ENCODE peak calls at places on chromosomes 2 and 18, in seven cellular contexts. O is GM23248; W is adipocyte; P is cardiac muscle cell; Y is aorta; B is OCI-LY7; K is CD8-positive, alpha-beta memory T cell. C is an unnamed sample.

GRCh38 chr2:30414951-30415350 is 32.1 kb upstream of the LCLAT1 start:
- DNase-seq in O (no peak), W (no peak), P (no peak), Y (no peak), B (no peak), K (no peak), C (no peak)

GRCh38 chr2:207939342-207940108 is 85.8 kb downstream of the PLEKHM3 start:
- DNase-seq in O (no peak), W (no peak), P (no peak), Y (no peak), B (no peak), K (no peak), C (no peak)

GRCh38 chr2:86661333-86661732 is 37.7 kb upstream of the RNF103 start:
- DNase-seq in O (no peak), W (no peak), P (peak; percentile 7), Y (no peak), B (peak; percentile 82), K (no peak), C (no peak)

GRCh38 chr2:113233593-113234550 is 44.8 kb downstream of the PAX8 start:
- DNase-seq in O (peak; percentile 77), W (no peak), P (no peak), Y (no peak), B (peak; percentile 33), K (no peak), C (no peak)

GRCh38 chr18:2589345-2590060 is 18.1 kb downstream of the NDC80 start:
- DNase-seq in O (no peak), W (peak; percentile 6), P (peak; percentile 57), Y (no peak), B (no peak), K (no peak), C (no peak)

GRCh38 chr2:602571-603366 is 74.4 kb downstream of the TMEM18 start:
- DNase-seq in O (no peak), W (no peak), P (no peak), Y (no peak), B (no peak), K (no peak), C (no peak)

GRCh38 chr18:77905011-77905410 is 655.4 kb downstream of the GALR1 start:
- DNase-seq in O (no peak), W (no peak), P (no peak), Y (no peak), B (no peak), K (no peak), C (no peak)

GRCh38 chr2:1672738-1673137 is 71.6 kb downstream of the PXDN start:
- DNase-seq in O (no peak), W (no peak), P (no peak), Y (no peak), B (no peak), K (no peak), C (no peak)

GRCh38 chr18:3104190-3105054 is 91.5 kb upstream of the LPIN2 start:
- DNase-seq in O (peak; percentile 87), W (peak; percentile 71), P (peak; percentile 62), Y (no peak), B (no peak), K (no peak), C (no peak)

GRCh38 chr2:216302981-216303676 is 69.2 kb downstream of the MARCHF4 start:
- DNase-seq in O (peak; percentile 63), W (peak; percentile 59), P (no peak), Y (no peak), B (no peak), K (no peak), C (no peak)

GRCh38 chr18:13813271-13813849 is 10.6 kb upstream of the MC5R start:
- DNase-seq in O (peak; percentile 67), W (peak; percentile 80), P (peak; percentile 66), Y (peak; percentile 59), B (peak; percentile 64), K (peak; percentile 55), C (no peak)

GRCh38 chr18:57125627-57126026 is 21.3 kb upstream of the BOD1L2 start:
- DNase-seq in O (no peak), W (no peak), P (no peak), Y (no peak), B (no peak), K (no peak), C (no peak)
- H3K4me3 ChIP-seq in O (no peak overlapping the region), W (no peak overlapping the region), P (no peak overlapping the region), Y (no peak overlapping the region), B (no peak overlapping the region), K (no peak overlapping the region), C (no peak overlapping the region)

GRCh38 chr2:37096568-37096967 is 12.2 kb downstream of the GPATCH11 start:
- DNase-seq in O (no peak), W (no peak), P (no peak), Y (no peak), B (no peak), K (no peak), C (no peak)

GRCh38 chr2:37090019-37090477 is 5.7 kb downstream of the GPATCH11 start:
- DNase-seq in O (no peak), W (no peak), P (no peak), Y (no peak), B (peak; percentile 83), K (no peak), C (no peak)

GRCh38 chr2:37091873-37092272 is 7.6 kb downstream of the GPATCH11 start:
- DNase-seq in O (no peak), W (no peak), P (no peak), Y (no peak), B (peak; percentile 68), K (no peak), C (no peak)
- H3K36me3 ChIP-seq in O (peaks cover 23% of the 10 kb centered on the region), W (peaks cover 85% of the 10 kb centered on the region), P (peaks cover 41% of the 10 kb centered on the region), Y (peaks cover 9% of the 10 kb centered on the region), B (peaks cover 65% of the 10 kb centered on the region), K (peaks cover 25% of the 10 kb centered on the region), C (peaks cover 83% of the 10 kb centered on the region)

GRCh38 chr2:45825001-45825651 is 173.7 kb downstream of the PRKCE start:
- DNase-seq in O (no peak), W (no peak), P (no peak), Y (no peak), B (peak; percentile 25), K (no peak), C (no peak)
- H3K4me1 ChIP-seq in O (peaks cover 9% of the 10 kb centered on the region), W (peaks cover 34% of the 10 kb centered on the region), P (no peaks in the 10 kb centered on the region), Y (no peaks in the 10 kb centered on the region), B (peaks cover 7% of the 10 kb centered on the region), K (no peaks in the 10 kb centered on the region), C (peaks cover 40% of the 10 kb centered on the region)

GRCh38 chr2:44932079-44932478 is 9.4 kb upstream of the SIX3 start:
- DNase-seq in O (no peak), W (no peak), P (no peak), Y (no peak), B (no peak), K (no peak), C (no peak)
- H3K4me3 ChIP-seq in O (no peak overlapping the region), W (no peak overlapping the region), P (no peak overlapping the region), Y (no peak overlapping the region), B (no peak overlapping the region), K (no peak overlapping the region), C (no peak overlapping the region)

GRCh38 chr2:52710810-52711618 is 1056.6 kb upstream of the CHAC2 start:
- DNase-seq in O (no peak), W (no peak), P (no peak), Y (no peak), B (no peak), K (no peak), C (no peak)
- H3K36me3 ChIP-seq in O (no peaks in the 10 kb centered on the region), W (no peaks in the 10 kb centered on the region), P (no peaks in the 10 kb centered on the region), Y (no peaks in the 10 kb centered on the region), B (no peaks in the 10 kb centered on the region), K (no peaks in the 10 kb centered on the region), C (no peaks in the 10 kb centered on the region)

DNA sequence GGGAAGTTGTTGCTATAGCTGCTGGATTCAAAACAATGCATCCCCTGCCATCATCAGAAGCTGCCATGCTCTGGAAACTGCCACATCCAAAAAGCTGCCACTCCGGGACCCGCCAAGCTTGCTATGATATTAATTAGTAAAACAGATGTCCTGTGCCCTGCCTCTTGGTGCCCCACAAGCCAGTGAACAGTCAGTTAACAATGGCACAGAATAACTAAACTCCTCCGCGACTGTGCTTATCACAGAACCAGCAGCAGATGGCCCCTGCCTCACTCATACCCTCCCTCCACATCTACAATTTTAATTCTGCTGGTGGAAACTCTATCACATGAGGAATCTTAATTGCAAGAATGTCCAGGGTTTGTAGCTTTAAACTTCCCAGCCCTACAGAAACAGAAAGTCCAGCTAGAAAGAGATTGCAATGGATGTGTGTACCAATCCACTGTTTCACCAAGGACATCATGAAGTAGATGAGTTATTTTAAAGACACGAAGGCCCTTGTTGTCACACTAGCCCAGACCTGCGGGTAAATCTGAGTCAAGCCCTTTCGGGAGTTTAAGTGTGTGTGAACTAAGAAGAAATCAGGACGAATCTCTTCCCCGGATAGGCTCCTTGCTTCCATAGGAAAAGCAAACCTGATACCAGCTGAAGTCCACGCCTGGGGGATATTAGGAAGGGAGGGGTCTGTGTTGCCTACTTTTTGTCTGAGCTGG is 7.4 kb upstream of the ACYP2 start:
- DNase-seq in O (no peak), W (no peak), P (no peak), Y (no peak), B (no peak), K (no peak), C (no peak)
- H3K4me1 ChIP-seq in O (peaks cover 9% of the 10 kb centered on the region), W (peaks cover 8% of the 10 kb centered on the region), P (no peaks in the 10 kb centered on the region), Y (no peaks in the 10 kb centered on the region), B (peaks cover 59% of the 10 kb centered on the region), K (peaks cover 4% of the 10 kb centered on the region), C (peaks cover 12% of the 10 kb centered on the region)

GRCh38 chr18:68800075-68800474 is 2.2 kb downstream of the CCDC102B start:
- DNase-seq in O (no peak), W (no peak), P (peak; percentile 51), Y (no peak), B (no peak), K (no peak), C (no peak)
- H3K4me3 ChIP-seq in O (no peak overlapping the region), W (no peak overlapping the region), P (no peak overlapping the region), Y (no peak overlapping the region), B (no peak overlapping the region), K (no peak overlapping the region), C (peak overlapping the region; percentile 34)

DNA sequence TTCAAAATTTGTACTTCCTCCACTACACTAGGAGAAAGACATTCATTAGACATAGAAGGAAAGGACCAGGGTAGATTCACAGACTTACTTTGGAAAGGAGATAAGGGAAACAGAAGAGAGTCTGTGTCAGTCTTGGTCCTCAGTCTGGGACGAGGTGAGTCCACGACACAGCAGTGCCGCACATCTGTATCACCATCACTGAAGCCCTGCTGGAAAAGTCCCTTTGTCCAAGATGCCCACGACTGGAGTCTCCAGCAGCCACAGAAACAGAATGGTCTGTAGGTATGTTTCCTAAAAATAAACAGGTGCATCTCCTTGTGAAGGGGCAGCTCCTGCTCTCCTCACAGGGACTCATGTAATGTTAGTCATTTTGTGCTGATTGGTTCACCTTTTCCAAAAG is 27.4 kb downstream of the COX7A2L start:
- DNase-seq in O (no peak), W (no peak), P (no peak), Y (no peak), B (no peak), K (no peak), C (no peak)
- H3K36me3 ChIP-seq in O (peaks cover 18% of the 10 kb centered on the region), W (peaks cover 64% of the 10 kb centered on the region), P (peaks cover 58% of the 10 kb centered on the region), Y (no peaks in the 10 kb centered on the region), B (peaks cover 86% of the 10 kb centered on the region), K (peaks cover 50% of the 10 kb centered on the region), C (peaks cover 76% of the 10 kb centered on the region)

C was measured in upper lobe of right lung.